ENCODE peak calls at places on chromosomes 7 and 10, in four cellular contexts. L, A, X and F are unnamed samples. For H3K4me1 and H3K36me3, the result is how much of the 10 kb centered on the place peaks cover.

GRCh38 chr10:72048450-72049124 is 39.8 kb downstream of the SPOCK2 start:
- DNase-seq in L (peak), A (peak), X (peak), F (peak)

GRCh38 chr10:21732067-21732772 is 198.2 kb downstream of the MLLT10 start:
- DNase-seq in A (peak), L (peak), X (peak), F (no peak)

GRCh38 chr10:121078672-121079102 is 227.5 kb downstream of the WDR11 start:
- DNase-seq in L (no peak), X (no peak), A (no peak), F (no peak)

GRCh38 chr10:93652857-93653256 is 40.5 kb downstream of the PDE6C start:
- DNase-seq in X (no peak), L (no peak), A (no peak), F (no peak)

GRCh38 chr7:78587443-78588044 is 789.0 kb downstream of the PHTF2 start:
- DNase-seq in X (no peak), A (no peak), L (no peak), F (no peak)

GRCh38 chr10:21083861-21084260 is 186.8 kb upstream of the NEBL start:
- DNase-seq in A (no peak), X (no peak), L (no peak), F (no peak)

GRCh38 chr10:1598393-1599153 is 138.8 kb downstream of the ADARB2 start:
- DNase-seq in L (no peak), A (no peak), X (no peak), F (no peak)

GRCh38 chr10:104291439-104291951 is 22.5 kb downstream of the GSTO2 start:
- DNase-seq in L (peak), X (peak), A (peak), F (peak)

GRCh38 chr7:2953588-2954407 is 89.9 kb downstream of the CARD11 start:
- DNase-seq in X (no peak), A (no peak), L (no peak), F (no peak)

GRCh38 chr10:80463868-80464267 is 9.8 kb downstream of the TSPAN14 start:
- DNase-seq in A (no peak), X (no peak), L (no peak), F (no peak)
- H3K4me1 ChIP-seq in A (half or more), X (half or more), L (half or more), F (half or more)

GRCh38 chr7:131403322-131403721 is 75.6 kb downstream of the MKLN1 start:
- DNase-seq in L (no peak), A (no peak), X (no peak), F (no peak)
- H3K36me3 ChIP-seq in L (under half), A (under half), X (under half), F (under half)

DNA sequence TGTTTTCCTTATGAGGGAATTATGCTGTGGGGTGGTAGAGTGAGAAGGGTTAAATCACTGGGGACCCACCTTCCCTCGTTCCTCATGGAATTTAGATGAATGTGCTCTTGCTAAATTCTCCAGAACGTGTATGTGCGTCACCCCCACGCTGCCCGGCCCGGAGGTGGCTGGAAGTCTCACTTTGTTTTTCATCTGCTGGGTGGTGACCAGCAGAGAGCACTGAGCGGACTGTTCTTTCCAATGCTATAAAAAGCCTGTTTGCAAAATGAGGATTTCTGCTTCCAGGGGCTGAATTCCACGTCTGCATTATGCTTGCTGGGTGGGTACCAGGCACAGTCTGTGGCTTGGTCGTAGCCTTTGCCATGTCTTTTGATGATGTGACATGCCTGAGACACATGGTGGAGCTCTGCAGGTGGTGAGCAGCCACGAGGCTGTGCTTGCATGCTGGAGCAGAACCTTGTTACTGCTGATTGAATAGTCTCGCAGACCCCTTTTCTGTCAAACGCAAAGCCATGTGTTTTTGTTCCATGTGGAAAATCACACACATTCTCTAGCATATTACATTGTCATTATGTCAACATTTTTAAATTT is 31.9 kb upstream of the INSYN2A start:
- DNase-seq in A (no peak), X (no peak), L (no peak), F (no peak)
- TF ChIP-seq CTCF in A (no peak), X (no peak), L (no peak), F (no peak)

GRCh38 chr10:6567894-6568293 is 12.2 kb downstream of the PRKCQ start:
- DNase-seq in A (no peak), L (no peak), X (no peak), F (no peak)
- H3K4me1 ChIP-seq in A (under half), L (half or more), X (under half), F (under half)

GRCh38 chr10:99742701-99743100 is 10.7 kb downstream of the CUTC start:
- DNase-seq in X (no peak), A (no peak), L (no peak), F (no peak)

GRCh38 chr10:99743841-99744240 is 11.8 kb downstream of the CUTC start:
- DNase-seq in X (no peak), A (no peak), L (no peak), F (no peak)

GRCh38 chr10:99740933-99741559 is 9.0 kb downstream of the CUTC start:
- DNase-seq in L (no peak), A (no peak), X (no peak), F (no peak)

GRCh38 chr10:99742240-99742639 is 10.2 kb downstream of the CUTC start:
- DNase-seq in L (no peak), X (no peak), A (no peak), F (no peak)

GRCh38 chr10:99740261-99740660 is 8.2 kb downstream of the CUTC start:
- DNase-seq in A (no peak), L (no peak), X (no peak), F (no peak)
- H3K36me3 ChIP-seq in A (under half), L (half or more), X (half or more), F (under half)

DNA sequence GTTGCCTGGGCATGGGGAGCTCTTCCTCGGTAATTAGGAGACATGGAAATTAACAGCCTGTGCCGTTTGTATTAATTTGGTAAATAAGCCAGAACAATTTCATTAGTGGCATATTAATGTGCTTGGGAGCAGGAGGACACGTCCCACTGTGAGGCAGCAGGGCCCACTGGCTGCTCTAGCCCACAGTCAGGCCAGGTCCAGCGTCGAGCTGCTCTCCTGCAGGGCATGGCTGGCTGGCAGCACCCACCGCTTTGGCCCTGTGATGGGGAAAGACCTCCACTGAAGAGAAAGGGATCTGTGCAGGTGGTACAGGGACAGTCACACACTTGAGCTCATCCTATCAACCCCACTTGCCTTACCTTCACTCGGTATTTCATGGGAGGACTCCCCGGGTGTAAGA is 37.5 kb upstream of the LRRC4 start:
- DNase-seq in X (no peak), A (no peak), L (no peak), F (no peak)
- TF ChIP-seq CTCF in X (no peak), A (no peak), L (no peak), F (no peak)